ENCODE peak calls at places on chromosomes 4 and X, in five cellular contexts. Z is endothelial cell of umbilical vein, J is mammary epithelial cell, U is tibial nerve, Q is heart left ventricle. V is an unnamed sample.

GRCh38 chrX:133653363-133653762 is 238.1 kb upstream of the GPC4 start:
- DNase-seq in Z (no peak), J (no peak), Q (no peak), U (no peak), V (no peak)

GRCh38 chr4:166284221-166284620 is 411.2 kb downstream of the TLL1 start:
- DNase-seq in J (no peak), U (no peak), Q (no peak), Z (no peak), V (no peak)

GRCh38 chr4:16227462-16227868 is 1.2 kb upstream of the TAPT1 start:
- DNase-seq in Z (peak; percentile 50), J (peak; percentile 9), U (no peak), Q (peak; percentile 56), V (peak; percentile 49)

GRCh38 chr4:35463251-35463952 is 780.9 kb downstream of the ARAP2 start:
- DNase-seq in U (no peak), J (no peak), Q (no peak), Z (no peak), V (no peak)

GRCh38 chr4:92600638-92601037 is 296.9 kb downstream of the GRID2 start:
- DNase-seq in U (no peak), Q (no peak), Z (no peak), J (no peak), V (no peak)

GRCh38 chr4:14265651-14266050 is 638.1 kb upstream of the BOD1L1 start:
- DNase-seq in Q (no peak), U (no peak), J (no peak), Z (peak; percentile 1), V (no peak)

GRCh38 chr4:1570291-1571164 is 113.6 kb downstream of the FAM53A start:
- DNase-seq in J (no peak), U (no peak), Z (no peak), Q (peak; percentile 21), V (no peak)

GRCh38 chr4:138111462-138112000 is 130.6 kb downstream of the SLC7A11 start:
- DNase-seq in J (peak; percentile 71), U (no peak), Z (peak; percentile 74), Q (no peak), V (no peak)

GRCh38 chr4:166726832-166727231 is 507.5 kb downstream of the SPOCK3 start:
- DNase-seq in Q (no peak), U (no peak), Z (no peak), J (no peak), V (no peak)

GRCh38 chr4:8306511-8307021 is 37.0 kb downstream of the HTRA3 start:
- DNase-seq in Z (no peak), Q (no peak), U (no peak), J (no peak), V (no peak)

GRCh38 chrX:32041181-32041580 is 969.3 kb upstream of the FTHL17 start:
- DNase-seq in Q (no peak), J (no peak), Z (no peak), U (no peak), V (no peak)

GRCh38 chr4:83358410-83358809 is 23.8 kb upstream of the HPSE start:
- DNase-seq in U (no peak), Q (no peak), Z (peak; percentile 53), J (peak; percentile 50), V (no peak)

GRCh38 chrX:150038977-150039599 is 100.8 kb upstream of the EOLA2 start:
- DNase-seq in J (no peak), U (no peak), Z (no peak), Q (no peak), V (no peak)

GRCh38 chr4:36884151-36884550 is 360.4 kb upstream of the NWD2 start:
- DNase-seq in Z (no peak), U (no peak), Q (no peak), J (no peak), V (no peak)

GRCh38 chr4:99201687-99202086 is 17.4 kb downstream of the ADH6 start:
- DNase-seq in J (no peak), Q (no peak), U (no peak), Z (no peak), V (no peak)

GRCh38 chr4:140158234-140159030 is 4.4 kb upstream of the MAML3 start:
- DNase-seq in Z (peak; percentile 67), J (no peak), U (no peak), Q (no peak), V (peak; percentile 13)

GRCh38 chrX:76453737-76454406 is 26.4 kb downstream of the MAGEE1 start:
- DNase-seq in U (no peak), Q (no peak), J (no peak), Z (no peak), V (no peak)

GRCh38 chr4:67744561-67745283 is 9.5 kb downstream of the GNRHR start:
- DNase-seq in J (peak; percentile 43), Z (no peak), Q (no peak), U (no peak), V (no peak)

GRCh38 chr4:168797176-168797575 is 212.9 kb downstream of the CBR4 start:
- DNase-seq in U (no peak), Q (no peak), Z (peak; percentile 72), J (peak; percentile 84), V (no peak)

DNA sequence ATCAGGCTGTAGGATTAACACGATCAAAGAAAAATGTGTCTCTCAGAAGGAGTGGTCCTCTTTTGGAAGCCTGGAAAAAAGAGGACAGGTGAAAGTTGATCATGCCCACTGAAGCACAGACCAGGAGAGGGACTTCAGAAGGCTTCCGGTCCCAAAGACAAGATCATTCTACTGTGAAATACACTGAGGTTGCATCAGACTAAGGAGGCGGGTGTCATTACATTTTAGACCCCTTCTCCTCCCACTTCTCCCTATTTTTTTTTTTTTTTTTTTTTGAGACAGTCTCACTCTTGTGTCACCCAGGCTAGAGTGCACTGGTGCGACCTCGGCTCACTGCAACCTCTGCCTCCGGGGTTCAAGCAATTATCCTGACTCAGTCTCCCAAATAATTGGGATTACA is 67.5 kb downstream of the RBM47 start:
- DNase-seq in U (no peak), Q (no peak), J (no peak), Z (no peak), V (peak; percentile 49)
- H3K4me1 ChIP-seq in U (no peaks in the 10 kb centered on the region), Q (no peaks in the 10 kb centered on the region), J (peaks cover 3% of the 10 kb centered on the region), Z (no peaks in the 10 kb centered on the region), V (peaks cover 56% of the 10 kb centered on the region)

DNA sequence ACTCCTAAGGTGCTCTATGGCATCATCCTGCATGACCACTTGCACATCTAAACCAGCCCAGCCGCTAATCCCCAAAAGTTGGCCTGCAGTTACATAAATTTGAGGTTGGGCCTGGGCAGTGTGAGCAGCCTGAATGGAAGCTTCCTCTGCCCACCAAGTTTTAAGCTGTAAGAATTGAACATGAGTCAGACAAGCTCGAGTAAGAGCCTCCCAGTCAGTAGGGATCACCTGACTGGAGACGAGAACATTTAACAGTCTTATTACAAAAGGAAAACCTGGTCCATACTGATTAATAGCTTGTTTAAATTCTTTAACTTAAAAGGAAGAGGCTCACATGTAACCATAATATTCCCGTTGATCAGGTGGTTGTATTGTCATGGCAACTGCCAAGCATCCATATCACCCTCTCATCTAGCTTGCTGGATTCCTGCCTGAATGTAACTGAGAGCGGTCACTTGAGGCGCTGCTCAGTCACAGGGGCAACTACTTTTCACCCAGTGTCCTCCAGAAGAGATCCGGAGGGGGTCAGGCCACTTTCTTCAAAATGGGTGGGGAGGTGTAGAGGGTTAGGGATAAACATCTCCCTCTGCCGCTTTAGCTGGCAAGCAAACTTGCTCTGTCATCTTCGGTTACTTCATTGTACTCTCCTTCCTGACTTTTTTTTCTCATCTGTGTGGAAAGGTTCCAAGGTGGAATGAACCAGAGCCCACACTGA is 56.6 kb upstream of the WDR1 start:
- DNase-seq in U (no peak), J (peak; percentile 82), Z (peak; percentile 70), Q (peak; percentile 50), V (no peak)
- H3K4me3 ChIP-seq in U (no peak overlapping the region), J (no peak overlapping the region), Z (no peak overlapping the region), Q (no peak overlapping the region), V (no peak overlapping the region)

GRCh38 chrX:127782904-127783303 is 269.3 kb downstream of the ACTRT1 start:
- DNase-seq in U (no peak), J (no peak), Q (no peak), Z (no peak), V (no peak)
- H3K4me1 ChIP-seq in U (no peaks in the 10 kb centered on the region), J (no peaks in the 10 kb centered on the region), Q (no peaks in the 10 kb centered on the region), Z (no peaks in the 10 kb centered on the region), V (no peaks in the 10 kb centered on the region)

GRCh38 chrX:18668059-18668458 is 3.8 kb downstream of the RS1 start:
- DNase-seq in Z (no peak), U (no peak), Q (no peak), J (no peak), V (no peak)
- H3K4me3 ChIP-seq in Z (no peak overlapping the region), U (no peak overlapping the region), Q (no peak overlapping the region), J (no peak overlapping the region), V (no peak overlapping the region)

DNA sequence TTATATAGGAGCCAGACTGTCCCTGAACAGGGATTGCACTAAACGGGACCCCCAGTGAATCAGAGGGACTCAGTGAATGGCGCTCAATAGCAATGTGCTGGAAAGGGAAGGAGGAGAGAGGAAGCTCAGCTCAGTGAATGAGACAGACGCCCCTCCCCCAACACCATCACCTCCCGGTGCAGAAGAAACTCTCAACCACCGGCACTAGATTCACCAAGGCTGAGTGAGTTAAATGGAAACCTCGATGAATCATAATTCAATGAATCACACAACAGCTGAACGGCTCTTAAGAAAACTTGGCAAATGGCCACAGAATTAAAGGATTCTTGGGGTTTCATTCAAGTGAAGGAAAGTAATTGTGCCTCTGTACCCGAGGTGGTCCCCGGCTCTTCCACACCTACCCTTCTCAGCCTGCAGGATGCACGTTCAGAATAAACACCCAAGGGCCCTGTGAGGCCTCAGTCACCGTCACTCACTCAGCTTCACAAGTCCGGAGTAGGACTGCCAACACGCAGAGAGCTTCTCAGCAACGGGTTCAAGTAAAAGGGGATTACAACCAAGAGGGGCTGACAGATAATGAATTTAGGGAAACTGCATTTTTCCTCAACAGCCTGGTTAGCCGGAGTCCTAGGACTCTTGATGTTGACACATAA is 29.3 kb downstream of the CRMP1 start:
- DNase-seq in Z (peak; percentile 44), U (no peak), Q (no peak), J (peak; percentile 90), V (no peak)
- H3K4me1 ChIP-seq in Z (no peaks in the 10 kb centered on the region), U (no peaks in the 10 kb centered on the region), Q (no peaks in the 10 kb centered on the region), J (peaks cover 4% of the 10 kb centered on the region), V (no peaks in the 10 kb centered on the region)

GRCh38 chrX:13892856-13893255 is 76.0 kb upstream of the GPM6B start:
- DNase-seq in Z (no peak), U (no peak), Q (no peak), J (peak; percentile 17), V (no peak)

GRCh38 chrX:13885591-13885990 is 68.7 kb upstream of the GPM6B start:
- DNase-seq in Z (no peak), J (no peak), Q (no peak), U (no peak), V (no peak)

GRCh38 chrX:13890806-13891205 is 73.9 kb upstream of the GPM6B start:
- DNase-seq in U (no peak), J (no peak), Z (no peak), Q (no peak), V (no peak)

GRCh38 chrX:13891367-13892146 is 74.7 kb upstream of the GPM6B start:
- DNase-seq in U (no peak), Q (no peak), J (peak; percentile 48), Z (no peak), V (peak; percentile 1)

GRCh38 chrX:13888284-13888683 is 71.4 kb upstream of the GPM6B start:
- DNase-seq in Q (no peak), U (no peak), J (no peak), Z (no peak), V (no peak)
- H3K4me3 ChIP-seq in Q (no peak overlapping the region), U (no peak overlapping the region), J (no peak overlapping the region), Z (no peak overlapping the region), V (no peak overlapping the region)